ENCODE peak calls at places on chromosomes 3 and 15, in six cellular contexts. A is ELR; L is stimulated activated CD8-positive, alpha-beta memory T cell treated with anti-CD3 and anti-CD28 coated beads, Interleukin-4, amount 100 ng/mL, for 4 hours; N is NCI-H345; W is fibroblast of the conjunctiva; B is lower lobe of right lung. C is an unnamed sample.

GRCh38 chr15:67997996-67998395 is 56.1 kb upstream of the PIAS1 start:
- DNase-seq in A (peak), L (no peak), N (no peak), W (no peak), B (no peak), C (no peak)

GRCh38 chr15:58678683-58679082 is 70.8 kb downstream of the ADAM10 start:
- DNase-seq in A (no peak), L (no peak), N (no peak), W (no peak), B (no peak), C (no peak)

GRCh38 chr15:76200083-76200465 is 111.2 kb downstream of the ETFA start:
- DNase-seq in A (no peak), L (no peak), N (no peak), W (no peak), B (no peak), C (no peak)

GRCh38 chr15:29785068-29785467 is 37.2 kb downstream of the TJP1 start:
- DNase-seq in A (no peak), L (no peak), N (no peak), W (no peak), B (no peak), C (no peak)

GRCh38 chr3:52695798-52696649 is 9.6 kb downstream of the GLT8D1 start:
- DNase-seq in A (no peak), L (no peak), N (no peak), W (no peak), B (no peak), C (no peak)

GRCh38 chr3:111338059-111338698 is 203.8 kb upstream of the CD96 start:
- DNase-seq in A (peak), L (no peak), N (no peak), W (peak), B (no peak), C (no peak)

GRCh38 chr3:65951836-65952505 is 86.7 kb downstream of the MAGI1 start:
- DNase-seq in A (peak), L (no peak), N (no peak), W (no peak), B (no peak), C (no peak)

GRCh38 chr3:179885950-179886349 is 150.8 kb downstream of the PEX5L start:
- DNase-seq in A (no peak), L (no peak), N (no peak), W (no peak), B (no peak), C (no peak)

GRCh38 chr3:180142472-180142871 is 105.7 kb upstream of the PEX5L start:
- DNase-seq in A (no peak), L (no peak), N (no peak), W (no peak), B (no peak), C (no peak)

GRCh38 chr3:44464509-44464908 is 13.0 kb downstream of the ZNF445 start:
- DNase-seq in A (no peak), L (no peak), N (no peak), W (no peak), B (no peak), C (no peak)

GRCh38 chr3:125121246-125122010 is 65.6 kb upstream of the HEG1 start:
- DNase-seq in A (no peak), L (no peak), N (no peak), W (no peak), B (no peak), C (no peak)

GRCh38 chr3:16378920-16379319 is 113.9 kb downstream of the OXNAD1 start:
- DNase-seq in A (peak), L (no peak), N (no peak), W (no peak), B (no peak), C (no peak)

GRCh38 chr15:89335289-89336041 is 841 bp upstream of the POLG start:
- DNase-seq in A (no peak), L (no peak), N (peak), W (no peak), B (no peak), C (no peak)

GRCh38 chr3:46778101-46778500 is 60.4 kb upstream of the PRSS50 start:
- DNase-seq in A (no peak), L (no peak), N (no peak), W (no peak), B (no peak), C (no peak)

GRCh38 chr3:100523050-100523760 is 30.8 kb downstream of the TMEM45A start:
- DNase-seq in A (no peak), L (no peak), N (no peak), W (no peak), B (no peak), C (no peak)

GRCh38 chr15:48336940-48337339 is 5.7 kb downstream of the DUT start:
- DNase-seq in A (peak), L (no peak), N (no peak), W (no peak), B (no peak), C (no peak)

GRCh38 chr3:14297305-14297704 is 105.1 kb upstream of the SLC6A6 start:
- DNase-seq in A (no peak), L (no peak), N (no peak), W (no peak), B (no peak), C (no peak)

GRCh38 chr3:37540786-37541185 is 320.9 kb upstream of the CTDSPL start:
- DNase-seq in A (no peak), L (no peak), N (no peak), W (no peak), B (no peak), C (no peak)

GRCh38 chr3:73448041-73448440 is 176.7 kb downstream of the PDZRN3 start:
- DNase-seq in A (no peak), L (no peak), N (no peak), W (no peak), B (no peak), C (no peak)

GRCh38 chr15:47203993-47204392 is 513.3 kb upstream of the SEMA6D start:
- DNase-seq in A (no peak), L (no peak), N (no peak), W (no peak), B (no peak), C (no peak)

GRCh38 chr3:71208273-71209095 is 375.0 kb downstream of the FOXP1 start:
- DNase-seq in A (no peak), L (no peak), N (peak), W (no peak), B (no peak), C (no peak)

GRCh38 chr3:122325769-122326168 is 721 bp downstream of the CSTA start:
- DNase-seq in A (no peak), L (no peak), N (no peak), W (no peak), B (no peak), C (peak)

GRCh38 chr3:140008693-140008980 is 73.7 kb downstream of the CLSTN2 start:
- DNase-seq in A (no peak), L (no peak), N (no peak), W (no peak), B (no peak), C (no peak)

GRCh38 chr3:10411598-10412332 is 90.9 kb upstream of the SEC13 start:
- DNase-seq in A (no peak), L (no peak), N (no peak), W (no peak), B (peak), C (no peak)

GRCh38 chr15:90240856-90241255 is 6.8 kb downstream of the GDPGP1 start:
- DNase-seq in A (no peak), L (no peak), N (no peak), W (no peak), B (no peak), C (no peak)

GRCh38 chr3:187287231-187287630 is 4.3 kb downstream of the MASP1 start:
- DNase-seq in A (no peak), L (no peak), N (no peak), W (no peak), B (no peak), C (no peak)

GRCh38 chr3:61526307-61526706 is 35.1 kb upstream of the PTPRG start:
- DNase-seq in A (no peak), L (no peak), N (no peak), W (no peak), B (no peak), C (no peak)

GRCh38 chr3:195441971-195442572 is 748 bp downstream of the ACAP2 start:
- DNase-seq in A (peak), L (peak), N (peak), W (no peak), B (peak), C (no peak)

GRCh38 chr3:98733055-98733777 is 29.9 kb upstream of the ST3GAL6 start:
- DNase-seq in A (peak), L (no peak), N (no peak), W (no peak), B (peak), C (no peak)

GRCh38 chr3:111715911-111716523 is 120.9 kb upstream of the ZBED2 start:
- DNase-seq in A (peak), L (no peak), N (no peak), W (no peak), B (peak), C (peak)

GRCh38 chr15:73906346-73907017 is 19.8 kb upstream of the LOXL1 start:
- DNase-seq in A (peak), L (no peak), N (no peak), W (no peak), B (peak), C (no peak)

GRCh38 chr3:28745436-28745835 is 396.8 kb upstream of the AZI2 start:
- DNase-seq in A (peak), L (no peak), N (no peak), W (no peak), B (no peak), C (no peak)

GRCh38 chr3:27312044-27312668 is 57.0 kb downstream of the NEK10 start:
- DNase-seq in A (peak), L (no peak), N (peak), W (peak), B (no peak), C (no peak)

GRCh38 chr15:100601158-100601557 is 826 bp downstream of the LINS1 start:
- DNase-seq in A (peak), L (peak), N (no peak), W (no peak), B (peak), C (no peak)

GRCh38 chr3:116896116-116896515 is 186.5 kb downstream of the TUSC7 start:
- DNase-seq in A (no peak), L (no peak), N (no peak), W (no peak), B (no peak), C (no peak)

GRCh38 chr3:97952280-97952679 is 20.0 kb downstream of the RIOX2 start:
- DNase-seq in A (peak), L (no peak), N (no peak), W (peak), B (peak), C (no peak)

GRCh38 chr3:45988100-45988761 is 7.4 kb downstream of the FYCO1 start:
- DNase-seq in A (no peak), L (no peak), N (no peak), W (no peak), B (no peak), C (peak)

GRCh38 chr15:31024979-31025378 is 33.6 kb upstream of the MTMR10 start:
- DNase-seq in A (peak), L (no peak), N (no peak), W (no peak), B (no peak), C (no peak)